ENCODE peak calls at places on chromosomes 2 and 18, in seven cellular contexts. One of them, this sample, is unnamed.

GRCh38 chr2:15748736-15749323 is 157.2 kb downstream of the DDX1 start:
- DNase-seq in esophagus squamous epithelium: no peak
- DNase-seq in aorta: no peak
- DNase-seq in naive thymus-derived CD4-positive, alpha-beta T cell: no peak
- DNase-seq in Panc1: no peak
- DNase-seq in HCT116: peak; percentile 55
- DNase-seq in psoas muscle: no peak
- DNase-seq in this sample: no peak

GRCh38 chr2:207819839-207820784 is 50.4 kb upstream of the FZD5 start:
- DNase-seq in naive thymus-derived CD4-positive, alpha-beta T cell: no peak
- DNase-seq in psoas muscle: no peak
- DNase-seq in aorta: no peak
- DNase-seq in HCT116: no peak
- DNase-seq in esophagus squamous epithelium: no peak
- DNase-seq in Panc1: no peak
- DNase-seq in this sample: no peak

GRCh38 chr2:226887940-226888339 is 52.1 kb downstream of the RHBDD1 start:
- DNase-seq in HCT116: no peak
- DNase-seq in psoas muscle: no peak
- DNase-seq in esophagus squamous epithelium: no peak
- DNase-seq in aorta: no peak
- DNase-seq in Panc1: no peak
- DNase-seq in naive thymus-derived CD4-positive, alpha-beta T cell: no peak
- DNase-seq in this sample: no peak

GRCh38 chr18:26556573-26556972 is 8.2 kb upstream of the KCTD1 start:
- DNase-seq in aorta: no peak
- DNase-seq in esophagus squamous epithelium: no peak
- DNase-seq in naive thymus-derived CD4-positive, alpha-beta T cell: no peak
- DNase-seq in HCT116: no peak
- DNase-seq in Panc1: no peak
- DNase-seq in psoas muscle: no peak
- DNase-seq in this sample: no peak

GRCh38 chr18:7021994-7022840 is 95.4 kb downstream of the LAMA1 start:
- DNase-seq in HCT116: peak; percentile 15
- DNase-seq in Panc1: peak; percentile 15
- DNase-seq in naive thymus-derived CD4-positive, alpha-beta T cell: no peak
- DNase-seq in esophagus squamous epithelium: no peak
- DNase-seq in aorta: no peak
- DNase-seq in psoas muscle: no peak
- DNase-seq in this sample: no peak

GRCh38 chr18:53380063-53380639 is 844.3 kb downstream of the MBD2 start:
- DNase-seq in esophagus squamous epithelium: no peak
- DNase-seq in aorta: no peak
- DNase-seq in naive thymus-derived CD4-positive, alpha-beta T cell: no peak
- DNase-seq in psoas muscle: no peak
- DNase-seq in HCT116: peak; percentile 19
- DNase-seq in Panc1: peak; percentile 22
- DNase-seq in this sample: no peak

GRCh38 chr18:23930002-23930401 is 84.6 kb upstream of the TTC39C start:
- DNase-seq in HCT116: no peak
- DNase-seq in esophagus squamous epithelium: no peak
- DNase-seq in naive thymus-derived CD4-positive, alpha-beta T cell: no peak
- DNase-seq in Panc1: no peak
- DNase-seq in psoas muscle: no peak
- DNase-seq in aorta: no peak
- DNase-seq in this sample: no peak

GRCh38 chr18:813405-814071 is 1.5 kb upstream of the YES1 start:
- DNase-seq in Panc1: no peak
- DNase-seq in naive thymus-derived CD4-positive, alpha-beta T cell: no peak
- DNase-seq in esophagus squamous epithelium: no peak
- DNase-seq in psoas muscle: no peak
- DNase-seq in HCT116: no peak
- DNase-seq in aorta: no peak
- DNase-seq in this sample: no peak

GRCh38 chr2:201260302-201260800 is at the start of gene CASP8:
- DNase-seq in aorta: peak; percentile 66
- DNase-seq in Panc1: no peak
- DNase-seq in esophagus squamous epithelium: no peak
- DNase-seq in HCT116: no peak
- DNase-seq in naive thymus-derived CD4-positive, alpha-beta T cell: peak; percentile 73
- DNase-seq in psoas muscle: no peak
- DNase-seq in this sample: peak; percentile 48

GRCh38 chr2:201633862-201634261 is 9.4 kb downstream of the TMEM237 start:
- DNase-seq in HCT116: no peak
- DNase-seq in aorta: no peak
- DNase-seq in naive thymus-derived CD4-positive, alpha-beta T cell: no peak
- DNase-seq in Panc1: no peak
- DNase-seq in esophagus squamous epithelium: no peak
- DNase-seq in psoas muscle: no peak
- DNase-seq in this sample: no peak

GRCh38 chr18:10320201-10320600 is 134.2 kb upstream of the APCDD1 start:
- DNase-seq in naive thymus-derived CD4-positive, alpha-beta T cell: no peak
- DNase-seq in HCT116: no peak
- DNase-seq in esophagus squamous epithelium: no peak
- DNase-seq in aorta: no peak
- DNase-seq in psoas muscle: no peak
- DNase-seq in Panc1: no peak
- DNase-seq in this sample: no peak
- H3K9me3 ChIP-seq in naive thymus-derived CD4-positive, alpha-beta T cell: no peaks in the 10 kb centered on the region
- H3K9me3 ChIP-seq in HCT116: no peaks in the 10 kb centered on the region
- H3K9me3 ChIP-seq in esophagus squamous epithelium: no peaks in the 10 kb centered on the region
- H3K9me3 ChIP-seq in aorta: no peaks in the 10 kb centered on the region
- H3K9me3 ChIP-seq in psoas muscle: no peaks in the 10 kb centered on the region
- H3K9me3 ChIP-seq in Panc1: no peaks in the 10 kb centered on the region
- H3K9me3 ChIP-seq in this sample: no peaks in the 10 kb centered on the region

DNA sequence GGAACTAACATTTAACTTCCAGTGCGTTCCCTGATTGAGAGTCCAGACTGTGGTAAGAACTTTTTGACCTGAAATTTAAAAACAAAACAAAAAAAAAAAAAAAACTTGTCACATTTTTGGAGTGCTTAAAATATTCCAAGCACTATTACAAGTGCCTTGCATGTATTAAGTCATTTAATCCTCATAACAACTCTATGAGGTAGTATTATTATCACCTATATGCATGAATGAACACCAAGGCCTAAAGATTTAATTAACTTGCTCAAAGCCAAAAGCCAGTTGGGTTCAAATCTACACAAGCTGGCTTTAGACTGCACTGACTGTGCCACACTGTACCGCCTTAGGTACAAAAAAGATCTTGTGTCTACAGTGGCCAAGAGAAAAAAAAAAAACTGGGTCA is 35.2 kb downstream of the METTL4 start:
- DNase-seq in esophagus squamous epithelium: no peak
- DNase-seq in HCT116: no peak
- DNase-seq in aorta: no peak
- DNase-seq in Panc1: no peak
- DNase-seq in naive thymus-derived CD4-positive, alpha-beta T cell: no peak
- DNase-seq in psoas muscle: no peak
- DNase-seq in this sample: no peak
- H3K27ac ChIP-seq in esophagus squamous epithelium: no peak overlapping the region
- H3K27ac ChIP-seq in HCT116: no peak overlapping the region
- H3K27ac ChIP-seq in aorta: peak overlapping the region; percentile 28
- H3K27ac ChIP-seq in Panc1: no peak overlapping the region
- H3K27ac ChIP-seq in naive thymus-derived CD4-positive, alpha-beta T cell: no peak overlapping the region
- H3K27ac ChIP-seq in psoas muscle: no peak overlapping the region
- H3K27ac ChIP-seq in this sample: no peak overlapping the region

GRCh38 chr2:19357383-19358241 is 811 bp downstream of the OSR1 start:
- DNase-seq in naive thymus-derived CD4-positive, alpha-beta T cell: no peak
- DNase-seq in HCT116: no peak
- DNase-seq in aorta: no peak
- DNase-seq in esophagus squamous epithelium: no peak
- DNase-seq in Panc1: no peak
- DNase-seq in psoas muscle: peak; percentile 68
- DNase-seq in this sample: no peak
- H3K9me3 ChIP-seq in naive thymus-derived CD4-positive, alpha-beta T cell: no peaks in the 10 kb centered on the region
- H3K9me3 ChIP-seq in HCT116: no peaks in the 10 kb centered on the region
- H3K9me3 ChIP-seq in aorta: no peaks in the 10 kb centered on the region
- H3K9me3 ChIP-seq in esophagus squamous epithelium: no peaks in the 10 kb centered on the region
- H3K9me3 ChIP-seq in Panc1: no peaks in the 10 kb centered on the region
- H3K9me3 ChIP-seq in psoas muscle: no peaks in the 10 kb centered on the region
- H3K9me3 ChIP-seq in this sample: no peaks in the 10 kb centered on the region

DNA sequence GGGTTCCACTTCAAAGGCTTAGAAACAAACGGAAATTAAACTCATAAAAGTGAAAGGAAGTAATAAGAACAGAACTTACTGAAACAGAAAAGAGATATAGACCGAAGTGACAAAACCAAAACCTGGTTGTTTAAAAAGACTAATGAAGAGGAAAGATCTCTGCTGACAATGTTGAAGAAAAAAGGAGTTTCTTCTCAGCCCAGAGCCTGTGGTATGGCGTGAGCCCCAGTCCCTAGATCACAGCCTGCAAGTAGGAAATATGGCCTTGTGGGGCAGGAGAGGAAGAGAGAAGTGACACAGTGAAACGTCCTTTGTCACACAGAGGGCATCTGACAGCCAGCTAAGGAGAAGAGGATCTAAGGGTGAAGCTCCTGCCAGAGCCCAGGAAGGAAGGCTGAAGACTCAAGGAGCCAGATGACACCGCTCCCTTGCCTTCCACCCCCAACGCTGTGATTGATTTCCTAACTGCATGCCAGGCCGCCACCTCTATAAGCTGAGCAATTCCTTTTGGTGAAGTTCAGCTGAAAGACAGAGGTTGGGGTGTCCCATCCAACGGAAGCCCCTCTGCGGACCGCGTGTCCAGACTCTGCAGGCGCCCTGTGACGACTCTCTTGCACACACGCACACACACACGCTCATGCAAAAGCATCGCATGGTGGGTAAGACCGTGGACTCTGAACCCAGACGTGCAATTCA is 141.1 kb downstream of the HDAC4 start:
- DNase-seq in HCT116: no peak
- DNase-seq in naive thymus-derived CD4-positive, alpha-beta T cell: no peak
- DNase-seq in aorta: no peak
- DNase-seq in psoas muscle: peak; percentile 63
- DNase-seq in esophagus squamous epithelium: no peak
- DNase-seq in Panc1: no peak
- DNase-seq in this sample: peak; percentile 23
- H3K27ac ChIP-seq in HCT116: no peak overlapping the region
- H3K27ac ChIP-seq in naive thymus-derived CD4-positive, alpha-beta T cell: peak overlapping the region; percentile 68
- H3K27ac ChIP-seq in aorta: no peak overlapping the region
- H3K27ac ChIP-seq in psoas muscle: peak overlapping the region; percentile 86
- H3K27ac ChIP-seq in esophagus squamous epithelium: no peak overlapping the region
- H3K27ac ChIP-seq in Panc1: no peak overlapping the region
- H3K27ac ChIP-seq in this sample: peak overlapping the region; percentile 17

GRCh38 chr2:77831471-77831870 is 309.3 kb upstream of the LRRTM4 start:
- DNase-seq in naive thymus-derived CD4-positive, alpha-beta T cell: no peak
- DNase-seq in Panc1: no peak
- DNase-seq in esophagus squamous epithelium: no peak
- DNase-seq in HCT116: no peak
- DNase-seq in aorta: no peak
- DNase-seq in psoas muscle: no peak
- DNase-seq in this sample: no peak
- H3K9me3 ChIP-seq in naive thymus-derived CD4-positive, alpha-beta T cell: no peaks in the 10 kb centered on the region
- H3K9me3 ChIP-seq in Panc1: peaks cover 11% of the 10 kb centered on the region
- H3K9me3 ChIP-seq in esophagus squamous epithelium: no peaks in the 10 kb centered on the region
- H3K9me3 ChIP-seq in HCT116: peaks cover 21% of the 10 kb centered on the region
- H3K9me3 ChIP-seq in aorta: peaks cover 2% of the 10 kb centered on the region
- H3K9me3 ChIP-seq in psoas muscle: peaks cover 6% of the 10 kb centered on the region
- H3K9me3 ChIP-seq in this sample: no peaks in the 10 kb centered on the region

GRCh38 chr2:37457401-37457901 is 113.0 kb downstream of the QPCT start:
- DNase-seq in HCT116: no peak
- DNase-seq in esophagus squamous epithelium: no peak
- DNase-seq in aorta: no peak
- DNase-seq in psoas muscle: no peak
- DNase-seq in naive thymus-derived CD4-positive, alpha-beta T cell: no peak
- DNase-seq in Panc1: no peak
- DNase-seq in this sample: no peak
- H3K27ac ChIP-seq in HCT116: no peak overlapping the region
- H3K27ac ChIP-seq in esophagus squamous epithelium: no peak overlapping the region
- H3K27ac ChIP-seq in aorta: no peak overlapping the region
- H3K27ac ChIP-seq in psoas muscle: no peak overlapping the region
- H3K27ac ChIP-seq in naive thymus-derived CD4-positive, alpha-beta T cell: no peak overlapping the region
- H3K27ac ChIP-seq in Panc1: no peak overlapping the region
- H3K27ac ChIP-seq in this sample: no peak overlapping the region

DNA sequence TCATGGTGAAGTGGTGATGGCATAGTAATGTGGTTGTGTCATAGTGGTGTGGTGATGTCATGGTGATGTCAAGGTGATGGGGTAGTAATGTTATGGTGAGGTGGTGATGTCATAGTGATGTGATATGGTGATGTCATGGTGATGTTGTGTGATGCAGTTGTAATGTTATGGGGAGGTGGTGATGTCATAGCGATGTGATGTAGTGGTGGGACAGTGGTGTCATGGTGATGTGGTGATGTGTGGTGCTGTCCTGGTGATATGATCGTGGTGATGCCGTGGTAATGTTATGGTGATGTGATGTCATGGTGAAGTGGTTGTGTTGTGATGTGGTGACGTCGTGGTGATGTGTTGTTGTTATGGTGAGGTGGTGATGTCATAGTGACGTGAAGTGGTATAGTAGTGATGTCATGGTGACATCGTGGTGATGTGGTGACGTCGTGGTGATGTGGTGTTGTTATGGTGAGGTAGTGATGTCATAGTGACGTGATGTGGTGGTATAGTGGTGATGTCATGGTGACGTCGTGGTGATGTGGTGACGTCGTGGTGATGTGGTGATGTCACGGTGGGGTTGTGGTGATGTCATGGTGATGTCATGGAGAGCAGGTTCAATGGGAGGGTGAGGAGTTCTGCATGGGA is 242.7 kb upstream of the MYT1L start:
- DNase-seq in naive thymus-derived CD4-positive, alpha-beta T cell: no peak
- DNase-seq in Panc1: no peak
- DNase-seq in esophagus squamous epithelium: no peak
- DNase-seq in psoas muscle: peak; percentile 16
- DNase-seq in aorta: no peak
- DNase-seq in HCT116: no peak
- DNase-seq in this sample: no peak
- H3K9me3 ChIP-seq in naive thymus-derived CD4-positive, alpha-beta T cell: no peaks in the 10 kb centered on the region
- H3K9me3 ChIP-seq in Panc1: no peaks in the 10 kb centered on the region
- H3K9me3 ChIP-seq in esophagus squamous epithelium: no peaks in the 10 kb centered on the region
- H3K9me3 ChIP-seq in psoas muscle: no peaks in the 10 kb centered on the region
- H3K9me3 ChIP-seq in aorta: no peaks in the 10 kb centered on the region
- H3K9me3 ChIP-seq in HCT116: peaks cover 12% of the 10 kb centered on the region
- H3K9me3 ChIP-seq in this sample: no peaks in the 10 kb centered on the region

DNA sequence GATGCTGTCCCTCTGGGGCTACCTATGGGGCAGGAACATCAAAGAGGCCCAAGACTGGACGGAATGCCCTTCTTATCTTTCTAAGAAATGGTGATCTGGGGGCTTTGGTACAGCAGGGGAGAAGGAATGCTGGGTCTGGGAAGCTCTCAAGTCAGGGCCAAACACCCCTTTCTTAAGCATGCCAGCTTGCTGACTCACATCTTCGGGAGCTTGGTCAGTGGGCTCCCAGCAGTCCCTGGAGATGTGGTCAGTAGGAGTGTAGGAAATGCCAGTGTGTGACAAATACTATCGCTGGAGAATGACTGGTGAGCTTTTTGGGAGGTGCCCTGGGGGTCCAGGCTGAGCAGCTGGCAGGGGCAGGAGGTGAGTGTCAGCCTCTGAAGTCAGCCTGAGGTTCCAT is 105.0 kb upstream of the CDC42EP3 start:
- DNase-seq in HCT116: peak; percentile 12
- DNase-seq in naive thymus-derived CD4-positive, alpha-beta T cell: no peak
- DNase-seq in esophagus squamous epithelium: no peak
- DNase-seq in Panc1: no peak
- DNase-seq in aorta: peak; percentile 77
- DNase-seq in psoas muscle: no peak
- DNase-seq in this sample: no peak
- H3K27ac ChIP-seq in HCT116: no peak overlapping the region
- H3K27ac ChIP-seq in naive thymus-derived CD4-positive, alpha-beta T cell: no peak overlapping the region
- H3K27ac ChIP-seq in esophagus squamous epithelium: peak overlapping the region; percentile 73
- H3K27ac ChIP-seq in Panc1: no peak overlapping the region
- H3K27ac ChIP-seq in aorta: peak overlapping the region; percentile 95
- H3K27ac ChIP-seq in psoas muscle: peak overlapping the region; percentile 12
- H3K27ac ChIP-seq in this sample: no peak overlapping the region

GRCh38 chr2:173327421-173327820 is 27.3 kb upstream of the CDCA7 start:
- DNase-seq in Panc1: no peak
- DNase-seq in HCT116: no peak
- DNase-seq in esophagus squamous epithelium: no peak
- DNase-seq in aorta: no peak
- DNase-seq in psoas muscle: no peak
- DNase-seq in naive thymus-derived CD4-positive, alpha-beta T cell: no peak
- DNase-seq in this sample: no peak
- H3K9me3 ChIP-seq in Panc1: peaks cover 17% of the 10 kb centered on the region
- H3K9me3 ChIP-seq in HCT116: peaks cover 6% of the 10 kb centered on the region
- H3K9me3 ChIP-seq in esophagus squamous epithelium: peaks cover 8% of the 10 kb centered on the region
- H3K9me3 ChIP-seq in aorta: peaks cover 17% of the 10 kb centered on the region
- H3K9me3 ChIP-seq in psoas muscle: peaks cover 25% of the 10 kb centered on the region
- H3K9me3 ChIP-seq in naive thymus-derived CD4-positive, alpha-beta T cell: no peaks in the 10 kb centered on the region
- H3K9me3 ChIP-seq in this sample: peaks cover 6% of the 10 kb centered on the region

This sample was measured in CD8-positive, alpha-beta memory T cell.